ENCODE peak calls at places on chromosome 15, in eight cellular contexts. C is psoas muscle, I is adrenal gland, W is heart left ventricle, P is heart right ventricle, F is uterus, M is tibial nerve, X is body of pancreas. Q is an unnamed sample.

GRCh38 chr15:42549052-42549491 is 434 bp downstream of the HAUS2 start:
- DNase-seq in W (no peak), C (no peak), M (peak; percentile 51), F (peak; percentile 25), P (peak; percentile 6), X (peak; percentile 11), I (no peak), Q (no peak)

GRCh38 chr15:100520132-100520921 is 8.4 kb downstream of the CERS3 start:
- DNase-seq in W (no peak), P (no peak), C (no peak), M (no peak), X (no peak), I (no peak), F (no peak), Q (no peak)

GRCh38 chr15:69578252-69578651 is 125.6 kb downstream of the RPLP1 start:
- DNase-seq in C (no peak), X (peak; percentile 43), I (no peak), W (no peak), M (no peak), F (no peak), P (no peak), Q (no peak)

GRCh38 chr15:95822946-95823345 is 507.6 kb upstream of the NR2F2 start:
- DNase-seq in F (no peak), X (no peak), P (no peak), W (no peak), I (no peak), C (no peak), M (no peak), Q (no peak)

GRCh38 chr15:78065284-78065872 is 12.1 kb downstream of the TBC1D2B start:
- DNase-seq in F (peak; percentile 89), P (peak; percentile 50), W (peak; percentile 76), C (peak; percentile 71), M (peak; percentile 89), I (peak; percentile 97), X (peak; percentile 48), Q (peak; percentile 30)

GRCh38 chr15:101272584-101272983 is 4.7 kb downstream of the SELENOS start:
- DNase-seq in X (no peak), F (no peak), I (peak; percentile 82), M (no peak), C (no peak), P (no peak), W (no peak), Q (no peak)

GRCh38 chr15:70127288-70127746 is 29.6 kb upstream of the TLE3 start:
- DNase-seq in W (peak; percentile 78), M (peak; percentile 65), I (peak; percentile 74), P (peak; percentile 58), X (peak; percentile 42), F (no peak), C (no peak), Q (no peak)

GRCh38 chr15:88656760-88657221 is 18.0 kb downstream of the ISG20 start:
- DNase-seq in P (no peak), F (no peak), W (no peak), I (no peak), M (no peak), C (no peak), X (no peak), Q (no peak)

DNA sequence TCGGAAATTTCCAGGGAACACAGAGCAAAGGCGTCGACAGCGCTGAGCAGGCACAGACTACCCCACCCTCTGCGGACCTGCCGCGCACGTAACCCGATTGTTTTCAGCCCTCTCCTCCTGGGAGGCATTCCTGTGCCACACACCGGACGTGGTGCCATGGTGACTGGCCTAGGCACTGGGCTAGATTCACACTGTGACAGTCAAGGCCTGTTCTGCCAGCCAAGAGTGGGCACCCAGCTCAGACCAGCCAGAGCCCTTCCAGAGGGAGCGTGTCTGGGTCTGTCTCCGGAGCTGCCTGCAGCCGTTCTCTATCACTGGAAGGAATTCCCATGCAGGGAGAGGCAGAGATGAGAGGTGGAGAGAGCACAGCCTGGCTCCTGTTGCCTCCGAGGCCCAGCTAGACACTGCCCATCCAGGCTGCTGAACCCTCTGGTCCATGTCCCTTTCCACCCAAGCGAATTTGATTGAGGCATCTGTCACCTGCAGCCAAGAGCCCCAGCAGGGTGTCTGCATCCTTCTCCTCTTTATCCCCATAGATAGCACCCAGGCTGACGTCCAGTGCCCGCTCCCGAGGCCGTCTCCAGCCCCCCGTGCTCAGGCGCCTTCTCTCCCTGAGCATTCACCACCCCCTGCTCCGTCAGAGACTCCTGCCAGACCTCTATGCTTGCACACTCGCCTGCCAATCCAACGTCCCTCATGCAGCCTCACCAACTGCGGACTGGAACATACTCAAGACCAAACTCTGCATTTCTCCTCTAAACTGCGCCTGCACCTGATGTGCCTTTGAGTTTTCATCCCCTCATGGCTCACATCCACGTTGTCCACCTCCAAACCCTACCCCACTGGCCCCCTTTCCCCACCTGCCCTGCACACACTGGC is 267.5 kb downstream of the OCA2 start:
- DNase-seq in C (no peak), M (no peak), F (no peak), W (no peak), X (no peak), P (no peak), I (no peak), Q (no peak)
- H3K9me3 ChIP-seq in C (no peaks in the 10 kb centered on the region), M (no peaks in the 10 kb centered on the region), F (no peaks in the 10 kb centered on the region), W (no peaks in the 10 kb centered on the region), X (no peaks in the 10 kb centered on the region), P (no peaks in the 10 kb centered on the region), I (no peaks in the 10 kb centered on the region), Q (no peaks in the 10 kb centered on the region)

DNA sequence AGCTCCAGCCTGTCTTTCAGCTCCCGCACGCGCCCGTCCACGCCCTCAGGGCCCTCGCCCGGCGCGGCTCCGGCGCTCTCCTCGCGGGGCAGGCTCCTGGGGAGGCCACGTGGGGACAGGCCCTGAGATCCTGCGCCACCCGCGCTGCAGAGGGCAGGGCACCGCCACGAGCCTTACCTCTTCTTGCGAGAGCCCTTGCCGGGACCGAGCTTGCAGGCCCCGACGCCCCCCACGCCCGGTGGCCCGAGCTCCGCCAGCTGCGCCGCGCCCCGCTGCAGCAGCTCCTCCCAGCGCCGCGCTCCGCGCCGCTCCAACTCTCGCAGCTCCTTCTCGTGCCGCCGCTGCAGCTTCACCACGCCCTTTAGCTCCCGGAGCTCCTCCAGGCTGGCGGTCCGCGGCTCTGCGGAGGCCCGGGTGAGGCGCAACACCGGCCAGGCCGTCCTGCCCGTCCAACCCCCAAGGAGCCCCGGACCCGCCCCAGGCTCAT is 8.3 kb upstream of the ANKRD63 start:
- DNase-seq in X (peak; percentile 67), F (no peak), M (no peak), W (no peak), P (no peak), I (no peak), C (peak; percentile 38), Q (no peak)
- H3K4me3 ChIP-seq in X (no peak overlapping the region), F (peak overlapping the region; percentile 25), M (peak overlapping the region; percentile 48), W (peak overlapping the region; percentile 5), P (peak overlapping the region; percentile 41), I (peak overlapping the region; percentile 42), C (peak overlapping the region; percentile 56), Q (no peak overlapping the region)

DNA sequence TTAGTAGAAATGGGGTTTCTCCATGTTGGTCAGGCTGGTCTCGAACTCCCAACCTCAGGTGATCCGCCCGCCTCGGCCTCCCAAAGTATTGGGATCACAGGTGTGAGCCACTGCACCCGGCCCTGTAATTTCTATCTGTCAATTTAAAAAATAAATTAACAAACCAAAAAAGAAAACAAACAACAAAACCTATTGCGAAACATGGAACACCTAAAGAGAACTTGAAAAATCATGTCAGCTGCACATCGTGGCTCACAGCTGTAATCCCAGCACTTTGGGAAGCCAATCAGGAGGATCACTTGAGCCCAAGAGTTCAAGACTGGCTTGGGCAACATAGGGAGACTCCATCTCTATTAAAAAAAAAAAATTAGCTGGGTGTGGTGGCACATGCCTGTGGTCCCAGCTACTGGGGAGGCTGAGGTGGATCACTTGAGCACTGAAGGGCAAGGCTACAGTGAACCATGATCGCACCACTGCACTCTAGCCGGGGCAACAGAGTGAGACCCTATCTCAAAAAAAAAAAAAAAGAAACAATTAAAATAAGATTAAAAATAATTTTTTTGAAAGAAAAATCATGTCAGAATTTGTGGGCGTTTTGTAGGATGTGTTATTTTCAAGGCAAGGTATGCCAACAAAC is 19.6 kb downstream of the PARP6 start:
- DNase-seq in C (no peak), W (no peak), I (no peak), M (no peak), X (no peak), P (no peak), F (no peak), Q (no peak)
- H3K27ac ChIP-seq in C (no peak overlapping the region), W (no peak overlapping the region), I (no peak overlapping the region), M (no peak overlapping the region), X (no peak overlapping the region), P (no peak overlapping the region), F (no peak overlapping the region), Q (no peak overlapping the region)

GRCh38 chr15:47903369-47903768 is 186.1 kb downstream of the SEMA6D start:
- DNase-seq in I (no peak), W (no peak), X (no peak), F (no peak), P (no peak), M (no peak), C (no peak), Q (no peak)
- H3K9me3 ChIP-seq in I (no peaks in the 10 kb centered on the region), W (peaks cover 21% of the 10 kb centered on the region), X (no peaks in the 10 kb centered on the region), F (no peaks in the 10 kb centered on the region), P (no peaks in the 10 kb centered on the region), M (no peaks in the 10 kb centered on the region), C (peaks cover 10% of the 10 kb centered on the region), Q (no peaks in the 10 kb centered on the region)

GRCh38 chr15:75198560-75199346 is 2.9 kb upstream of the C15orf39 start:
- DNase-seq in W (no peak), M (no peak), F (no peak), I (peak; percentile 79), C (no peak), X (no peak), P (no peak), Q (peak; percentile 30)

GRCh38 chr15:75199347-75199976 is 2.2 kb upstream of the C15orf39 start:
- DNase-seq in M (no peak), P (no peak), F (no peak), I (no peak), C (no peak), X (no peak), W (no peak), Q (no peak)

GRCh38 chr15:75200765-75201608 is 695 bp upstream of the C15orf39 start:
- DNase-seq in M (no peak), P (peak; percentile 28), C (no peak), W (peak; percentile 66), F (peak; percentile 40), I (no peak), X (peak; percentile 92), Q (peak; percentile 55)

GRCh38 chr15:75201609-75202250 is at the start of gene C15orf39:
- DNase-seq in C (peak; percentile 71), W (peak; percentile 91), P (peak; percentile 63), X (peak; percentile 81), I (peak; percentile 84), M (peak; percentile 42), F (peak; percentile 64), Q (peak; percentile 83)

GRCh38 chr15:75200391-75200764 is 1.3 kb upstream of the C15orf39 start:
- DNase-seq in M (no peak), X (no peak), C (no peak), W (peak; percentile 66), I (no peak), F (no peak), P (no peak), Q (no peak)
- H3K4me3 ChIP-seq in M (no peak overlapping the region), X (no peak overlapping the region), C (no peak overlapping the region), W (no peak overlapping the region), I (no peak overlapping the region), F (no peak overlapping the region), P (no peak overlapping the region), Q (no peak overlapping the region)